ENCODE peak calls at places on chromosomes 1 and 21, in five cellular contexts. P is MM.1S, Q is PC-3, R is K562, K is thoracic aorta. B is an unnamed sample. For H3K9me3, the result is how much of the 10 kb centered on the place peaks cover.

GRCh38 chr1:68384872-68385390 is 64.8 kb downstream of the RPE65 start:
- DNase-seq in P (no peak), Q (peak), R (no peak), K (no peak), B (no peak)

GRCh38 chr1:226181996-226182714 is 4.4 kb downstream of the ACBD3 start:
- DNase-seq in P (no peak), Q (peak), R (no peak), K (no peak), B (no peak)

GRCh38 chr1:41780322-41780721 is 138.4 kb downstream of the HIVEP3 start:
- DNase-seq in P (no peak), Q (no peak), R (no peak), K (no peak), B (no peak)

GRCh38 chr1:180791806-180792205 is 120.9 kb upstream of the KIAA1614 start:
- DNase-seq in P (no peak), Q (peak), R (no peak), K (no peak), B (no peak)

GRCh38 chr1:19079983-19080472 is 123.6 kb upstream of the IFFO2 start:
- DNase-seq in P (no peak), Q (peak), R (no peak), K (no peak), B (no peak)

GRCh38 chr1:232127190-232127589 is 500.6 kb downstream of the DISC1 start:
- DNase-seq in P (no peak), Q (peak), R (no peak), K (no peak), B (no peak)

GRCh38 chr1:112711041-112711440 is 4.1 kb downstream of the PPM1J start:
- DNase-seq in P (no peak), Q (no peak), R (no peak), K (no peak), B (no peak)

GRCh38 chr1:40886318-40887011 is 24.3 kb upstream of the CITED4 start:
- DNase-seq in P (no peak), Q (no peak), R (no peak), K (no peak), B (no peak)

GRCh38 chr1:9196129-9197040 is 38.2 kb upstream of the H6PD start:
- DNase-seq in P (peak), Q (peak), R (peak), K (peak), B (peak)

GRCh38 chr1:187067160-187067559 is 238.4 kb downstream of the PLA2G4A start:
- DNase-seq in P (no peak), Q (peak), R (no peak), K (no peak), B (no peak)

GRCh38 chr1:13781907-13782633 is 82.1 kb downstream of the PRDM2 start:
- DNase-seq in P (no peak), Q (no peak), R (no peak), K (no peak), B (no peak)

GRCh38 chr1:109615879-109616278 is 3.5 kb downstream of the GNAT2 start:
- DNase-seq in P (no peak), Q (no peak), R (no peak), K (no peak), B (peak)

GRCh38 chr21:45186709-45187108 is 101.0 kb downstream of the POFUT2 start:
- DNase-seq in P (no peak), Q (no peak), R (no peak), K (no peak), B (no peak)
- H3K9me3 ChIP-seq in P (under half), Q (under half), R (under half), K (under half), B (under half)

DNA sequence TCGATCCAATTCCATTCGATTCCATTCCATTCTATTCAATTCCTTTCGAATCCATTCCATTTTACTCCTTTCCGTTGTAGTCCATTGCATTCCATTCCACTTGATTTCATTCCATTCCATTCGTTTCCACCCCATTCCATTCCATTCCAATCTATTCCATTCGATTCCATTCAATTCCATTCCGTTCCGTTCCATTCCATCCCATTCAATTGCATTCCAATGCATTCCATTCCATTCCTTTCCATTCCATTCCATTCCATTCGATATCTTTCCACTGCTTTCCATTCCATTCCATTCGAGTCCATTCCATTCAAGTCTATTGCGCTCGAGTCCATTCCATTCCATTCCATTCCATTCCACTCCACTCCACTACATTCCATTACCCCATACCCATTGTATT is 2568.7 kb upstream of the TPTE start:
- DNase-seq in P (no peak), Q (no peak), R (no peak), K (no peak), B (no peak)
- H3K9me3 ChIP-seq in P (under half), Q (half or more), R (under half), K (half or more), B (half or more)

DNA sequence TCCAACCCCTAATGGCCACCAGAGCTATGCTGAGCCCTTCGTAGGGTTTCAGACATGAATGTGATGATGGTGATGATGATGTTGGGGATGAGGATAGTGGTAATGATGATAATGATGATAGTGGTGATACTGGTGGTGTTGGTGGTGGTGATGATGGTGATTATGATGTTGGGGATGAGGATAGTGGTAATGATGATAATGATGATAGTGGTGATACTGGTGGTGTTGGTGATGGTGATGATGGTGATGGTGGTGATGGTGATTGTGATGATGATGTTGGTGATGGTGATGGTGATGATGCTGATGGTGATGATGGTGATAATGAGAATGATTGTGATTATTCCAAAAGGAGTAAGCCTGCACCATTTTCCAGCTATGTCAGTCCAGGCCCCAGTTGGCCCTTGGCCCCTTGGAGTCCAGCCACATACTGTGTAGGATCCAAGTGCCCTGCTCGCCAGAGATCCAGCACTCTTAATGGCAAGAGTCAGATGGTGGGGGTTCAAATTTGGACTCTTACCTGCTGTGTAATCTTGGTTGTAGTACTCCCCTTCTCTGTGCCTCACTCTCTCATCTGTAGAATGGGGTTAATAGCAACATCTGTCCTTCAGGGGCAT is 28.3 kb downstream of the AJAP1 start:
- DNase-seq in P (no peak), Q (no peak), R (no peak), K (no peak), B (no peak)
- H3K9me3 ChIP-seq in P (under half), Q (under half), R (under half), K (under half), B (under half)

GRCh38 chr1:221223281-221223680 is 344.0 kb downstream of the HLX start:
- DNase-seq in P (no peak), Q (no peak), R (no peak), K (no peak), B (no peak)
- H3K9me3 ChIP-seq in P (under half), Q (under half), R (under half), K (under half), B (under half)

DNA sequence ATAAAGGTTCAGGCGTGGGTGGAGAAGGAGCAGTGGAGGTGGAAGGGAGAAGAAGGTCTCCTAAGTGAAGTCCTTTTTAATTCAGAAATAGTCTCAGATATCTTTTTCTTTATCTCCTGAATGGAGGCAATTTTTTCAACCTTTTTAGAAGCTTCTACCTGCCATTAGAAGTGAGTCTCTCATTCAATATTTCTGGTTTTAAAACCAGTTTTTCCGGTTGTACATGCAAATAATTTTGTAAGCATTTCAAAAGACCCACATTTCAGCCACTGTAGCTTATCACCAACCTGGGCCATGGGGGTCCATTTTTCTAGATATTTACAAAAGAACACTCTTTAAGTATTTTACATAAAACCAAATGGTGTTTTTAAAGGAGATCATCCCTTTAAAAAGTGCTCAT is 1280.2 kb downstream of the NCAM2 start:
- DNase-seq in P (no peak), Q (peak), R (no peak), K (no peak), B (no peak)
- H3K9me3 ChIP-seq in P (under half), Q (under half), R (under half), K (under half), B (under half)

GRCh38 chr21:9758888-9759287 is 762.5 kb upstream of the TPTE start:
- DNase-seq in P (no peak), Q (no peak), R (no peak), K (no peak), B (no peak)

GRCh38 chr21:9758141-9758540 is 763.2 kb upstream of the TPTE start:
- DNase-seq in P (no peak), Q (no peak), R (no peak), K (no peak), B (no peak)

GRCh38 chr21:9759972-9760371 is 761.4 kb upstream of the TPTE start:
- DNase-seq in P (no peak), Q (no peak), R (no peak), K (no peak), B (no peak)

GRCh38 chr21:9763306-9763705 is 758.1 kb upstream of the TPTE start:
- DNase-seq in P (no peak), Q (no peak), R (no peak), K (no peak), B (no peak)

DNA sequence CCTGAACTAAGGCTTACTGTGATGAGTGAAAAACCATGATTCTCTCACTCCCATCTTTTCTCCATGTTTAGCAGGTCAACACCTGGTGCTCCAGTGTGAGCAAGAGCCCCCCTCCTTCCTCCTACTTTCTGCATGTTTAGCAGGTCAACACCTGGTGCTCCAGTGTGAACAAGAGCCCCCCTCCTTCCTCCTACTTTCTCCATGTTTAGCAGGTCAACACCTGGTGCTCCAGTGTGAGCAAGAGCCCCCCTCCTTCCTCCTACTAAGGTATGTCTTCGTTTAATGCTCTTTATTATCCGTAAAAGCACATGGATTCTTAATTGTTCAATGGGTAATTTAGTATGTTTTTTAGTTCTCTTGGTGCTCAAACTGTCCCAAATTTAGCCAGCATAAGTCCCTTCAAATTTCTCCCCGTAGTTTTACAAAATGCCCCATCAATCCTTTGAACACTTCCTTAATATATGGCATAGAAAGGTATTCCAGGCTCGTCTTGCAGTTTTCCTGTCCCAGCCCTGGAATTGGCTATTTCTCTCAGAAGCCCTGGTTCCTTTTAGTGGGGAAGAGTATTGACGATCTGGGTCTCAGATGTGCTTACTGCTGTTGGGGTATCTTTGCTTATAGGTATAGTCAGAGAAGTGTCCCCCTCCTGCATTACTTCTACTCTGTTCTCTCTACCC is 760.8 kb upstream of the TPTE start:
- DNase-seq in P (no peak), Q (no peak), R (no peak), K (no peak), B (no peak)
- H3K9me3 ChIP-seq in P (under half), Q (half or more), R (under half), K (under half), B (under half)

GRCh38 chr1:152860129-152860528 is 333 bp downstream of the LCE7A start:
- DNase-seq in P (no peak), Q (no peak), R (no peak), K (no peak), B (no peak)
- H3K9me3 ChIP-seq in P (under half), Q (under half), R (under half), K (under half), B (under half)

GRCh38 chr1:248585266-248585665 is 10.7 kb upstream of the OR2T34 start:
- DNase-seq in P (no peak), Q (peak), R (no peak), K (no peak), B (no peak)
- H3K9me3 ChIP-seq in P (under half), Q (under half), R (under half), K (under half), B (under half)

GRCh38 chr1:152349611-152350010 is 10.2 kb downstream of the FLG2 start:
- DNase-seq in P (no peak), Q (no peak), R (no peak), K (no peak), B (no peak)
- H3K9me3 ChIP-seq in P (under half), Q (under half), R (under half), K (under half), B (under half)

DNA sequence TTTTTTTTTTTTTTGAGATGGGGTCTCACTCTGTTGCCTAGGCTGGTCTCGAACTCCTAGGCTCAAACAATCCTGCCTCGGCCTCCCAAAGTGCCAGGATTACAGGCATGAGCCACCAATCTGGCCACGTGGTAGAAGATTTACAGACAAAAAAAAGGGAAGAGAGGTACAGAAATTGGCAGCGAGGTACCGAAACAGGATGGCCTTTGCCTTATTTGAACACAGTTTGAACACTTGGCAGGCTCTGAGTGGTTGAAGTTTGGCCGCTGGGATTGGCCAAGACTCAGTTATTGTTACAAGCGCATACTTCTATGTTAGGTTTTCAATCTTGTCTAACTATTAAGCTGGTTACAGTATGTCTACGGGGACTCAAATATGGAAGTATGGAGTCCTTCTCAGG is 6.2 kb upstream of the AADACL4 start:
- DNase-seq in P (no peak), Q (no peak), R (no peak), K (no peak), B (no peak)
- H3K9me3 ChIP-seq in P (under half), Q (under half), R (under half), K (under half), B (under half)